ENCODE peak calls at places on chromosome 1, in six cellular contexts. One of them, this sample, is unnamed.

GRCh38 chr1:175035860-175036259 is 12.6 kb upstream of the MRPS14 start:
- DNase-seq in adrenal gland: no peak
- DNase-seq in astrocyte: no peak
- DNase-seq in sigmoid colon: no peak
- DNase-seq in suprapubic skin: no peak
- DNase-seq in CD8-positive, alpha-beta T cell: no peak
- DNase-seq in this sample: no peak

GRCh38 chr1:35931424-35932157 is 686 bp downstream of the AGO3 start:
- DNase-seq in adrenal gland: peak
- DNase-seq in astrocyte: no peak
- DNase-seq in sigmoid colon: no peak
- DNase-seq in suprapubic skin: peak
- DNase-seq in CD8-positive, alpha-beta T cell: no peak
- DNase-seq in this sample: peak

GRCh38 chr1:179754031-179754624 is 11.0 kb downstream of the FAM163A start:
- DNase-seq in adrenal gland: peak
- DNase-seq in astrocyte: peak
- DNase-seq in sigmoid colon: no peak
- DNase-seq in suprapubic skin: no peak
- DNase-seq in CD8-positive, alpha-beta T cell: no peak
- DNase-seq in this sample: no peak

GRCh38 chr1:156840880-156841279 is 18.0 kb downstream of the INSRR start:
- DNase-seq in adrenal gland: no peak
- DNase-seq in astrocyte: no peak
- DNase-seq in sigmoid colon: no peak
- DNase-seq in suprapubic skin: no peak
- DNase-seq in CD8-positive, alpha-beta T cell: no peak
- DNase-seq in this sample: no peak

GRCh38 chr1:210252621-210253041 is 20.0 kb downstream of the SERTAD4 start:
- DNase-seq in adrenal gland: no peak
- DNase-seq in astrocyte: no peak
- DNase-seq in sigmoid colon: peak
- DNase-seq in suprapubic skin: no peak
- DNase-seq in CD8-positive, alpha-beta T cell: no peak
- DNase-seq in this sample: peak

GRCh38 chr1:17289756-17290155 is 18.2 kb upstream of the PADI4 start:
- DNase-seq in adrenal gland: no peak
- DNase-seq in astrocyte: peak
- DNase-seq in sigmoid colon: no peak
- DNase-seq in suprapubic skin: no peak
- DNase-seq in CD8-positive, alpha-beta T cell: no peak
- DNase-seq in this sample: no peak

GRCh38 chr1:110752941-110753725 is 78.4 kb upstream of the KCNA3 start:
- DNase-seq in adrenal gland: no peak
- DNase-seq in astrocyte: no peak
- DNase-seq in sigmoid colon: no peak
- DNase-seq in suprapubic skin: no peak
- DNase-seq in CD8-positive, alpha-beta T cell: no peak
- DNase-seq in this sample: no peak

GRCh38 chr1:18723206-18723605 is 92.6 kb downstream of the PAX7 start:
- DNase-seq in adrenal gland: no peak
- DNase-seq in astrocyte: no peak
- DNase-seq in sigmoid colon: no peak
- DNase-seq in suprapubic skin: no peak
- DNase-seq in CD8-positive, alpha-beta T cell: no peak
- DNase-seq in this sample: no peak

GRCh38 chr1:201192478-201192804 is 1.8 kb downstream of the IGFN1 start:
- DNase-seq in adrenal gland: no peak
- DNase-seq in astrocyte: no peak
- DNase-seq in sigmoid colon: no peak
- DNase-seq in suprapubic skin: no peak
- DNase-seq in CD8-positive, alpha-beta T cell: no peak
- DNase-seq in this sample: no peak

GRCh38 chr1:195717651-195718050 is 890.6 kb downstream of the KCNT2 start:
- DNase-seq in adrenal gland: no peak
- DNase-seq in astrocyte: peak
- DNase-seq in sigmoid colon: no peak
- DNase-seq in suprapubic skin: no peak
- DNase-seq in CD8-positive, alpha-beta T cell: no peak
- DNase-seq in this sample: no peak

GRCh38 chr1:20625176-20626097 is 7.8 kb upstream of the PINK1 start:
- DNase-seq in adrenal gland: no peak
- DNase-seq in astrocyte: no peak
- DNase-seq in sigmoid colon: no peak
- DNase-seq in suprapubic skin: no peak
- DNase-seq in CD8-positive, alpha-beta T cell: no peak
- DNase-seq in this sample: no peak

GRCh38 chr1:116345830-116346229 is 27.2 kb upstream of the ATP1A1 start:
- DNase-seq in adrenal gland: no peak
- DNase-seq in astrocyte: no peak
- DNase-seq in sigmoid colon: no peak
- DNase-seq in suprapubic skin: no peak
- DNase-seq in CD8-positive, alpha-beta T cell: peak
- DNase-seq in this sample: peak

GRCh38 chr1:53077599-53077965 is 15.6 kb downstream of the PODN start:
- DNase-seq in adrenal gland: no peak
- DNase-seq in astrocyte: no peak
- DNase-seq in sigmoid colon: no peak
- DNase-seq in suprapubic skin: no peak
- DNase-seq in CD8-positive, alpha-beta T cell: no peak
- DNase-seq in this sample: no peak

GRCh38 chr1:116763116-116763786 is 9.0 kb downstream of the CD2 start:
- DNase-seq in adrenal gland: no peak
- DNase-seq in astrocyte: no peak
- DNase-seq in sigmoid colon: no peak
- DNase-seq in suprapubic skin: no peak
- DNase-seq in CD8-positive, alpha-beta T cell: no peak
- DNase-seq in this sample: no peak

GRCh38 chr1:175895966-175896365 is 152.6 kb upstream of the TNR start:
- DNase-seq in adrenal gland: no peak
- DNase-seq in astrocyte: no peak
- DNase-seq in sigmoid colon: no peak
- DNase-seq in suprapubic skin: no peak
- DNase-seq in CD8-positive, alpha-beta T cell: no peak
- DNase-seq in this sample: no peak

GRCh38 chr1:68083686-68084085 is 33.3 kb upstream of the DIRAS3 start:
- DNase-seq in adrenal gland: no peak
- DNase-seq in astrocyte: no peak
- DNase-seq in sigmoid colon: no peak
- DNase-seq in suprapubic skin: no peak
- DNase-seq in CD8-positive, alpha-beta T cell: no peak
- DNase-seq in this sample: no peak

GRCh38 chr1:5222626-5223025 is 568.2 kb downstream of the AJAP1 start:
- DNase-seq in adrenal gland: no peak
- DNase-seq in astrocyte: no peak
- DNase-seq in sigmoid colon: no peak
- DNase-seq in suprapubic skin: no peak
- DNase-seq in CD8-positive, alpha-beta T cell: no peak
- DNase-seq in this sample: no peak

GRCh38 chr1:67629370-67630075 is 55.5 kb upstream of the GADD45A start:
- DNase-seq in adrenal gland: no peak
- DNase-seq in astrocyte: peak
- DNase-seq in sigmoid colon: no peak
- DNase-seq in suprapubic skin: no peak
- DNase-seq in CD8-positive, alpha-beta T cell: no peak
- DNase-seq in this sample: no peak

GRCh38 chr1:14661220-14661619 is 62.7 kb downstream of the KAZN start:
- DNase-seq in adrenal gland: no peak
- DNase-seq in astrocyte: no peak
- DNase-seq in sigmoid colon: peak
- DNase-seq in suprapubic skin: no peak
- DNase-seq in CD8-positive, alpha-beta T cell: no peak
- DNase-seq in this sample: no peak

GRCh38 chr1:14660795-14661194 is 62.3 kb downstream of the KAZN start:
- DNase-seq in adrenal gland: no peak
- DNase-seq in astrocyte: no peak
- DNase-seq in sigmoid colon: peak
- DNase-seq in suprapubic skin: no peak
- DNase-seq in CD8-positive, alpha-beta T cell: no peak
- DNase-seq in this sample: no peak

GRCh38 chr1:14658642-14659041 is 60.2 kb downstream of the KAZN start:
- DNase-seq in adrenal gland: no peak
- DNase-seq in astrocyte: no peak
- DNase-seq in sigmoid colon: no peak
- DNase-seq in suprapubic skin: no peak
- DNase-seq in CD8-positive, alpha-beta T cell: no peak
- DNase-seq in this sample: no peak

GRCh38 chr1:14662116-14662515 is 63.6 kb downstream of the KAZN start:
- DNase-seq in adrenal gland: no peak
- DNase-seq in astrocyte: no peak
- DNase-seq in sigmoid colon: peak
- DNase-seq in suprapubic skin: no peak
- DNase-seq in CD8-positive, alpha-beta T cell: no peak
- DNase-seq in this sample: no peak

DNA sequence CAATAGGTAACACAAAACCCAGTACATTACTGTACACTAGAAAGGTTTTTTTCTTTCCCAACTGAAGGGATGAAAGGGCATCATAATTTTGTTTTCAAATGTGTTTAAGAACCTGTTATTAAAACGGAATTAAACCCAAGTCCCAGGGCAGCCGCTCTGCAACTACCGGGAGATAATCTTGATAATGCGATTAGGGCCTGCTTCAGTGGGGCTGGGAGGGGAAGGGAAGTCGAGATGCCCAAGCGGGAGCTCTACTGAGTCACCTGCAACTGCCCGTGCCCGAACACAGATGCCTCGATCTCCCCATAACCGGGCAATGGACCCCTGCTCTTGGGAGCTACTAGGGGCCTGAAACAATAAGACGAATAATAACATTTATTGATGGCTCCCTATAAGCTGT is 61.4 kb downstream of the KAZN start:
- DNase-seq in adrenal gland: no peak
- DNase-seq in astrocyte: no peak
- DNase-seq in sigmoid colon: no peak
- DNase-seq in suprapubic skin: no peak
- DNase-seq in CD8-positive, alpha-beta T cell: no peak
- DNase-seq in this sample: no peak
- TF ChIP-seq CTCF in adrenal gland: no peak
- TF ChIP-seq CTCF in astrocyte: no peak
- TF ChIP-seq CTCF in sigmoid colon: no peak
- TF ChIP-seq CTCF in suprapubic skin: no peak
- TF ChIP-seq CTCF in CD8-positive, alpha-beta T cell: no peak
- TF ChIP-seq CTCF in this sample: no peak

DNA sequence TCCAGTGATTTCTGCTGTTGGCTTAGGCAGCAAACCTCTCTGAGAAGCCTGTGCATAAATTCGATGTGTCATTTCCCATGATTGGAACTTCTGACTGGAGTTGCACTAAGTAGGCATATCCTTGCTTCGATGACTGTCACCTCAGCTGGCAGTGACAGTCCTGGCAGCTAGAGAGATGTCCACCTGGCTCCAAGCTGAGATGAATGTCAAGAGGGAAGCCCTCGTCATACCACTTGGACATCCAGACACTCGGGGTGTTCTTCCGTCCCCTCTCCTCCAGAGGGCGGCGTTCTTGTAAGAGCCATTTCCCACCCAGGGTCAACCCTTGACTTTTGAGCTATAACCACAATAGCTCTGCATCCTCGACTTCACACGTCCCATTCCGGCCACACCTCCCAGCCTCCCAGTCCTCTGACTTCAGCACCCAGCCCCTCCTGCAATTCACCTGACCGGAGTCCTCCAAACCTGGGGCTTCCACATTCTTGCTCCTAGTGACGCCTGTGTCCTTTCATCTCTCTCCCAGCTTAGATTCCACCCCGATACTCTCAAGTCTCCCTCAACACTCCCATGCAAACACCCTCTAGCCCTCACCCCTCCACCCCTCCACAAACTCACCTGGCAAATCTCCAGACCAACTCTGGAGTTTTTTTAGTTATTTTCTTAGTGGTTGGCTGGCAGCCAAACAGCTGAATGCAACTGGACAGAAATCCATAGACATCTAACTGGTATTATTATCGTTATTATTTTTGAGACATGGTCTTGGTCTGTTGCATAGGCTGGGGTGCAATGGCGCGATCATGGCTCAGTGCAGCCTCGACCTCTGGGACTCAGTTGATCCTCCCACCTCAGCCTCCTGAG is 17.4 kb downstream of the CA6 start:
- DNase-seq in adrenal gland: no peak
- DNase-seq in astrocyte: no peak
- DNase-seq in sigmoid colon: no peak
- DNase-seq in suprapubic skin: no peak
- DNase-seq in CD8-positive, alpha-beta T cell: no peak
- DNase-seq in this sample: no peak
- TF ChIP-seq CTCF in adrenal gland: peak
- TF ChIP-seq CTCF in astrocyte: no peak
- TF ChIP-seq CTCF in sigmoid colon: no peak
- TF ChIP-seq CTCF in suprapubic skin: peak
- TF ChIP-seq CTCF in CD8-positive, alpha-beta T cell: peak
- TF ChIP-seq CTCF in this sample: peak

DNA sequence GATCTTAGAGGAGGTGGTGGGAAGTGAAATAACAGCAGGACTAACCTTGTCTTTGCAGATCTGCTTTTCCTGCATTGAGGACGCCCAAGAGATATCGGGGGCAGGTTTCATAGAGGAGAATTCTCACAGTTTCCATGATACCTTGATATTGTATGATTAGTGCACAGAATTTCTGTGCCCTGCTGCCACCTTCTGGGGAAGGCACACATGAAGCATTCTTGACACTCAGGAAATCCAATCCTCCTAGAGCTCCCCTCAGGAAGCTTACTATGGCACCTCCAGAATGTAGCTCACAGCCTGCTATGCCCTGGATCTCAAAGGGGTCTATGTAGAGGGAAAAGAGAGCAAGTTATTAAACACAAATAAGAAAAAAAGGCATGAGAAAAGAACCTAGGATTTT is 1.5 kb downstream of the CD1B start:
- DNase-seq in adrenal gland: no peak
- DNase-seq in astrocyte: no peak
- DNase-seq in sigmoid colon: no peak
- DNase-seq in suprapubic skin: no peak
- DNase-seq in CD8-positive, alpha-beta T cell: no peak
- DNase-seq in this sample: no peak
- TF ChIP-seq CTCF in adrenal gland: no peak
- TF ChIP-seq CTCF in astrocyte: no peak
- TF ChIP-seq CTCF in sigmoid colon: no peak
- TF ChIP-seq CTCF in suprapubic skin: no peak
- TF ChIP-seq CTCF in CD8-positive, alpha-beta T cell: no peak
- TF ChIP-seq CTCF in this sample: no peak

DNA sequence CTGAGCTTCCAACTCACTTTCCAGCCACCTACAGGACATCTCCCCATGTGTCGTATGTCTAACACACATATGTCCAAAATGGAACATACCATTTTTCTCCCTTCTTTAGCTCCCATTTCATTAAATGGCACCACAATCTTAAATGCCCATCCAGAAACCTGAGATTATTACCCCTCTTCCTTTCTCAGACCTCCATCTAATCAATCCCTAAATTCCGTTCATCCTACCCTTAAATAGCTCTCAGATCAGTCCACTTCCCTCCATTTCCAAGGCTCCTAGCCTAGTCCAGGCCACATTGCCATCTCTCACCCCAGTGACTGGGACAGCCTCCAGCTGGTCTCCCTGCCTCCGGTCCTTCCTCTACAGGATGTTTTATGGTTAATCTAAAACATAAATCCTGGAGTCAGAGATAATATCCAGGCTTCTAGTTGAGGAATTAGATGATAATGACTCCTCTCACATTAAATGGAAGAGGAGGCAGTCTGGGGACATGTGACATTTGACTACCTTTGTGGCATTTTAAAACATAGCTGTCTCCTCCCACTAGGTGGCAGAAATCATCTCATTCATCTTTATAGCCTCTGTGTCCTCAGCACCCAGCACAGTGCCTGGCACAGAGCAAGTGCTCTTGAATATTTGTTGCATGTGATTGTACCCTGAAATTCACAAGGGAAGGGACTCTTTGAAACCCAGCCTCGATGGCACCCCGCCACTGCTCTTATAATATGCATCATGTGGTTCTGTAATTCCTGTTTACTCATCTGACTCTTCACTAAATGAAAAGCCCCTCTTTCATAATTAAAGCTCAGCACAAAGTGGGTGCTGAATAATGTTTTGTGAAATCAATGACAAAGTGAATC is 102.3 kb downstream of the TMEM53 start:
- DNase-seq in adrenal gland: no peak
- DNase-seq in astrocyte: no peak
- DNase-seq in sigmoid colon: no peak
- DNase-seq in suprapubic skin: no peak
- DNase-seq in CD8-positive, alpha-beta T cell: no peak
- DNase-seq in this sample: no peak
- TF ChIP-seq CTCF in adrenal gland: peak
- TF ChIP-seq CTCF in astrocyte: peak
- TF ChIP-seq CTCF in sigmoid colon: no peak
- TF ChIP-seq CTCF in suprapubic skin: no peak
- TF ChIP-seq CTCF in CD8-positive, alpha-beta T cell: peak
- TF ChIP-seq CTCF in this sample: peak

This sample was measured in neural crest cell.